ENCODE peak calls at places on chromosomes 1 and 21, in eight cellular contexts. L, T, Z, C, Y, K, W and D are unnamed samples.

GRCh38 chr1:20282544-20282943 is 8.1 kb upstream of the VWA5B1 start:
- DNase-seq in L (peak), T (no peak), Z (no peak), C (no peak), Y (no peak), K (no peak), W (no peak), D (no peak)

GRCh38 chr1:197178998-197179397 is 32.5 kb upstream of the ASPM start:
- DNase-seq in L (no peak), T (peak), Z (no peak), C (no peak), Y (no peak), K (no peak), W (peak), D (no peak)

GRCh38 chr21:36718951-36719501 is 20.1 kb downstream of the SIM2 start:
- DNase-seq in L (no peak), T (no peak), Z (no peak), C (no peak), Y (peak), K (no peak), W (no peak), D (no peak)

GRCh38 chr1:58466618-58467241 is 79.8 kb downstream of the OMA1 start:
- DNase-seq in L (no peak), T (no peak), Z (no peak), C (no peak), Y (no peak), K (no peak), W (no peak), D (peak)

GRCh38 chr21:20004353-20004752 is 993.9 kb upstream of the NCAM2 start:
- DNase-seq in L (no peak), T (no peak), Z (no peak), C (peak), Y (no peak), K (no peak), W (no peak), D (no peak)

GRCh38 chr1:178500091-178500770 is 3.5 kb upstream of the CLEC20A start:
- DNase-seq in L (no peak), T (no peak), Z (no peak), C (no peak), Y (peak), K (no peak), W (no peak), D (no peak)

GRCh38 chr1:19765623-19766022 is 34.1 kb downstream of the TMCO4 start:
- DNase-seq in L (no peak), T (peak), Z (peak), C (no peak), Y (peak), K (no peak), W (peak), D (no peak)

GRCh38 chr1:46303872-46304326 is 401 bp downstream of the UQCRH start:
- DNase-seq in L (no peak), T (no peak), Z (no peak), C (no peak), Y (no peak), K (no peak), W (no peak), D (no peak)

GRCh38 chr1:234525156-234525774 is 46.3 kb upstream of the TARBP1 start:
- DNase-seq in L (no peak), T (no peak), Z (no peak), C (no peak), Y (no peak), K (no peak), W (no peak), D (no peak)

GRCh38 chr1:246377606-246378005 is 129.5 kb downstream of the SMYD3 start:
- DNase-seq in L (no peak), T (no peak), Z (no peak), C (no peak), Y (no peak), K (no peak), W (no peak), D (no peak)

GRCh38 chr1:6899621-6900020 is 114.4 kb downstream of the CAMTA1 start:
- DNase-seq in L (no peak), T (no peak), Z (no peak), C (no peak), Y (no peak), K (no peak), W (no peak), D (no peak)

GRCh38 chr1:214439352-214440119 is 111.9 kb downstream of the PTPN14 start:
- DNase-seq in L (no peak), T (peak), Z (no peak), C (peak), Y (no peak), K (no peak), W (no peak), D (no peak)

GRCh38 chr1:187854457-187854856 is 1025.7 kb downstream of the PLA2G4A start:
- DNase-seq in L (no peak), T (no peak), Z (no peak), C (no peak), Y (no peak), K (no peak), W (no peak), D (no peak)

GRCh38 chr1:201142854-201143725 is 11.2 kb downstream of the TMEM9 start:
- DNase-seq in L (no peak), T (no peak), Z (no peak), C (no peak), Y (no peak), K (no peak), W (no peak), D (no peak)

GRCh38 chr1:36876990-36877389 is 157.3 kb downstream of the GRIK3 start:
- DNase-seq in L (no peak), T (no peak), Z (no peak), C (no peak), Y (no peak), K (no peak), W (no peak), D (peak)

GRCh38 chr1:16242556-16243407 is 5.8 kb upstream of the CPLANE2 start:
- DNase-seq in L (no peak), T (no peak), Z (no peak), C (no peak), Y (no peak), K (no peak), W (no peak), D (peak)

GRCh38 chr21:22096314-22096713 is 1098.1 kb downstream of the NCAM2 start:
- DNase-seq in L (no peak), T (no peak), Z (no peak), C (no peak), Y (no peak), K (no peak), W (no peak), D (no peak)

GRCh38 chr1:215835951-215836350 is 268.8 kb downstream of the KCTD3 start:
- DNase-seq in L (no peak), T (peak), Z (no peak), C (no peak), Y (no peak), K (no peak), W (peak), D (no peak)

GRCh38 chr1:224163311-224163710 is 19.7 kb upstream of the DEGS1 start:
- DNase-seq in L (no peak), T (no peak), Z (no peak), C (no peak), Y (no peak), K (no peak), W (no peak), D (no peak)